ENCODE peak calls at places on chromosomes 4 and X, in nine cellular contexts. Z, C, T, V, G, F, I, X and D are unnamed samples.

GRCh38 chr4:40887690-40888089 is 137.9 kb downstream of the NSUN7 start:
- DNase-seq in I (no peak), Z (no peak), C (no peak), T (peak; percentile 26), G (peak; percentile 41), V (no peak), X (no peak), F (no peak), D (no peak)

GRCh38 chr4:12244949-12245348 is 816.3 kb upstream of the HS3ST1 start:
- DNase-seq in I (no peak), Z (no peak), F (no peak), G (no peak), V (no peak), X (no peak), C (no peak), T (no peak), D (no peak)

GRCh38 chr4:143185253-143186107 is 763 bp downstream of the USP38 start:
- DNase-seq in C (peak; percentile 67), T (peak; percentile 23), F (peak; percentile 87), I (peak; percentile 17), X (no peak), Z (no peak), V (peak; percentile 75), G (no peak), D (peak; percentile 76)

GRCh38 chrX:12548746-12549145 is 242.5 kb upstream of the PRPS2 start:
- DNase-seq in V (no peak), G (no peak), T (peak; percentile 23), F (no peak), X (no peak), I (no peak), C (no peak), Z (no peak), D (peak; percentile 16)

GRCh38 chr4:155809835-155810234 is 51.0 kb downstream of the GUCY1B1 start:
- DNase-seq in F (no peak), C (no peak), G (no peak), X (no peak), T (peak; percentile 61), I (no peak), V (no peak), Z (peak; percentile 9), D (peak; percentile 47)

GRCh38 chr4:53693909-53694308 is 102.6 kb upstream of the LNX1 start:
- DNase-seq in I (no peak), C (no peak), V (no peak), X (no peak), Z (no peak), F (no peak), T (no peak), G (no peak), D (no peak)

GRCh38 chrX:10110984-10111363 is 45.8 kb upstream of the CLCN4 start:
- DNase-seq in V (no peak), G (no peak), T (peak; percentile 28), I (no peak), C (no peak), F (no peak), X (no peak), Z (no peak), D (no peak)

GRCh38 chrX:37425370-37425769 is 76.2 kb downstream of the PRRG1 start:
- DNase-seq in C (no peak), X (no peak), F (no peak), Z (no peak), T (no peak), V (no peak), G (no peak), I (no peak), D (no peak)

GRCh38 chrX:9316096-9316495 is 148.8 kb upstream of the TBL1X start:
- DNase-seq in F (no peak), V (no peak), I (no peak), C (peak; percentile 66), G (no peak), X (no peak), Z (no peak), T (peak; percentile 30), D (no peak)

GRCh38 chrX:73817381-73818199 is 254.6 kb downstream of the CHIC1 start:
- DNase-seq in Z (no peak), X (no peak), G (no peak), F (no peak), T (no peak), I (no peak), C (no peak), V (no peak), D (no peak)

GRCh38 chr4:152935138-152935537 is 985 bp upstream of the FHDC1 start:
- DNase-seq in I (peak; percentile 67), C (no peak), X (no peak), G (no peak), T (peak; percentile 52), V (no peak), F (no peak), Z (peak; percentile 25), D (peak; percentile 88)

GRCh38 chr4:174375422-174375821 is 91.7 kb downstream of the CEP44 start:
- DNase-seq in C (no peak), Z (no peak), I (no peak), V (no peak), T (no peak), F (no peak), X (no peak), G (no peak), D (no peak)

GRCh38 chrX:123743312-123743711 is 10.5 kb upstream of the THOC2 start:
- DNase-seq in G (no peak), X (no peak), F (no peak), Z (no peak), T (no peak), V (no peak), C (no peak), I (no peak), D (no peak)

GRCh38 chrX:3221643-3222042 is 124.8 kb downstream of the MXRA5 start:
- DNase-seq in T (no peak), C (no peak), X (no peak), F (no peak), V (no peak), G (no peak), I (no peak), Z (no peak), D (no peak)

GRCh38 chr4:53123171-53123570 is 242.7 kb downstream of the SCFD2 start:
- DNase-seq in C (no peak), I (no peak), G (no peak), T (no peak), X (no peak), V (no peak), Z (no peak), F (no peak), D (no peak)

GRCh38 chr4:107689912-107690587 is 30.0 kb downstream of the PAPSS1 start:
- DNase-seq in T (no peak), Z (no peak), G (no peak), X (peak; percentile 33), F (no peak), V (no peak), C (no peak), I (no peak), D (no peak)

GRCh38 chrX:21873063-21873785 is 17.4 kb downstream of the YY2 start:
- DNase-seq in I (no peak), Z (no peak), C (no peak), T (no peak), V (no peak), G (no peak), X (no peak), F (no peak), D (no peak)

GRCh38 chr4:84237008-84237407 is 262.1 kb downstream of the NKX6-1 start:
- DNase-seq in C (no peak), F (no peak), V (no peak), T (no peak), Z (no peak), I (no peak), G (no peak), X (no peak), D (no peak)

DNA sequence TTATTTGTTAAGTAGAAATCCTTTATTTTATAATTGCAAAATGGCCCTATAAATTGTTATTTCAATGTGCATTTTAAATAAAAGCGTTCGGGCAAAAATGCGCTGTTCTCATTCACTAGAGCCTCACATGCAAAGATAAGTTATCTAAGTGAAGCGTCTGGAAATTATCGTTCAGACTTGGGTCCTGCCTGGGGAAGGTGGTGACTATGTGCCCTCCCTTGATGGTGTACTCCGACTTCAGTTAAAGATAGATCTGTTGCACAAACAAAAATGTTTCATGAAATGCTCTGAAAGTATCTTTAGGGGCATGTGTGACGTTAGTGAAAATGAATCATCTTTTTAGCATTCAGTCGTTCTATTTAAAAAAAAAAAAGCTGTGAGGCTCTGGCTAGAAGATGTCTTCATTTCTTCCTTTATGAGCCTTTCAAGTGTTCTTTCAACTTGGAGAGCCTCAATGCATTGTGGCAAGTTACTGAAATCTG is 82.8 kb downstream of the AFF1 start:
- DNase-seq in V (no peak), T (no peak), G (no peak), Z (no peak), I (no peak), F (no peak), C (no peak), X (no peak), D (peak; percentile 98)
- TF ChIP-seq POLR2A in V (no peak), T (no peak), G (no peak), Z (no peak), I (no peak), F (no peak), C (no peak), X (no peak), D (peak; percentile 66)

GRCh38 chrX:134671207-134671750 is 13.0 kb upstream of the PLAC1 start:
- DNase-seq in T (peak; percentile 7), F (no peak), Z (no peak), C (no peak), X (no peak), I (no peak), V (no peak), G (no peak), D (no peak)
- TF ChIP-seq POLR2A in T (no peak), F (no peak), Z (no peak), C (no peak), X (no peak), I (no peak), V (no peak), G (no peak), D (no peak)

GRCh38 chr4:168507178-168507577 is 10.3 kb downstream of the PALLD start:
- DNase-seq in I (peak; percentile 71), G (no peak), Z (no peak), T (no peak), F (no peak), X (no peak), C (no peak), V (no peak), D (no peak)
- TF ChIP-seq POLR2A in I (no peak), G (no peak), Z (no peak), T (no peak), F (no peak), X (no peak), C (no peak), V (no peak), D (no peak)

DNA sequence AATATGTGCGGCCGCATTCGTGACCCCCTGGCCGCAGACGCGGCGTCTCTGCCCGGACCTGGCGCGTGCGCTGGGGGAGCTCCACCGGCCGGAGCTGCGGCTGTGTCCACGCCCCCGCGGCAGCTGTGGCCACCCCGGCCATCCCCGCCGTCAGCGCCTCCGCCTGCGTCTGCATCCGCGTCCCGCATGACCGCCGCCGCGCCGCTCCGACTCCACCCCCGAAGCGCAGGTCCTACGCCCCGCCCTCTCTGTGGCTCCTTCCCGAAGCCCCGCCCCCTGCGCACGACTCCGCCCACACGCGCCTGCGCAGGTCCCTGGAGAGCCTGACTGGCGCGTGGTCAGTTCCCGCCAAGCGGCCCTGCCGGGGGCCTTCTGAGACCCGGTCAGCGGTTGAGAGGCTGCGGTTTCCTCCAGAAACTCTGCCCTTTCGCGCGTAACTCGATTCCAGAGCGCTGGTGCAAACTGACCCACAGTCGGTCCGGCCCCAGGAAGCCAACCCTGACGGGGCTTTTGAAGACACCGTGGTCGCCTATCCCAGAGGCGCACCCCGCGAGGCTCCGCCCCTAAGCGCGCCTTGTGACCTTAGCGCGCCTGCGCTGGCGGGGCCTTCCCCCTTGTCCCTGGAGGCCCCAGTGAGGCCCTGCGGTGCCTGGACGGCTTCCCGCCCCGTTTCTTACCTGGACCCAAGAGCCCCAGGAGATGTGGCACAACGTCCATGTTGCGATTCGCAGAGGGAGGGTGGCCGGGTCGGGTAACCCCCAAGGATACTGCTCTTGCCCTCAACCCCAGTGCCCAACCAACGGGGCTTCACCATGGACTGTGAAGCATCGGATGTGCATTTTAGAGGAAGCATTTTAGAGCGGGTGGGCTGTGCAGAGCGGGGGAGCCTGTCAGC is at the start of gene LAGE3:
- DNase-seq in F (peak; percentile 98), I (peak; percentile 95), Z (peak; percentile 85), C (peak; percentile 96), G (peak; percentile 93), V (peak; percentile 95), T (peak; percentile 91), X (peak; percentile 83), D (peak; percentile 97)
- TF ChIP-seq POLR2A in F (no peak), I (peak; percentile 60), Z (no peak), C (peak; percentile 39), G (peak; percentile 62), V (peak; percentile 65), T (peak; percentile 71), X (peak; percentile 64), D (peak; percentile 81)